ENCODE peak calls at places on chromosomes 5 and 9, in ten cellular contexts. One of them, this sample, is unnamed.

GRCh38 chr5:79236970-79237734 is 1.2 kb downstream of the JMY start:
- DNase-seq in iris pigment epithelial cell: peak
- DNase-seq in KBM-7: peak
- DNase-seq in progenitor cell of endocrine pancreas: peak
- DNase-seq in RWPE1: peak
- DNase-seq in stimulated activated CD8-positive, alpha-beta memory T cell treated with anti-CD3 and anti-CD28 coated beads, Interleukin-15, amount 100 ng/mL, for 24 hours: peak
- DNase-seq in Calu3: peak
- DNase-seq in fibroblast of pulmonary artery: peak
- DNase-seq in uterus: peak
- DNase-seq in fibroblast of lung: peak
- DNase-seq in this sample: peak

GRCh38 chr5:37807902-37808301 is 31.9 kb downstream of the GDNF start:
- DNase-seq in KBM-7: no peak
- DNase-seq in fibroblast of pulmonary artery: no peak
- DNase-seq in fibroblast of lung: no peak
- DNase-seq in progenitor cell of endocrine pancreas: no peak
- DNase-seq in iris pigment epithelial cell: no peak
- DNase-seq in RWPE1: no peak
- DNase-seq in Calu3: no peak
- DNase-seq in stimulated activated CD8-positive, alpha-beta memory T cell treated with anti-CD3 and anti-CD28 coated beads, Interleukin-15, amount 100 ng/mL, for 24 hours: no peak
- DNase-seq in uterus: no peak
- DNase-seq in this sample: no peak

GRCh38 chr9:137083418-137084004 is 3.3 kb upstream of the MAN1B1 start:
- DNase-seq in Calu3: peak
- DNase-seq in iris pigment epithelial cell: peak
- DNase-seq in RWPE1: peak
- DNase-seq in KBM-7: no peak
- DNase-seq in progenitor cell of endocrine pancreas: no peak
- DNase-seq in fibroblast of lung: peak
- DNase-seq in stimulated activated CD8-positive, alpha-beta memory T cell treated with anti-CD3 and anti-CD28 coated beads, Interleukin-15, amount 100 ng/mL, for 24 hours: no peak
- DNase-seq in uterus: peak
- DNase-seq in fibroblast of pulmonary artery: peak
- DNase-seq in this sample: no peak

GRCh38 chr5:134457801-134458200 is 46.1 kb upstream of the CDKN2AIPNL start:
- DNase-seq in fibroblast of lung: no peak
- DNase-seq in KBM-7: no peak
- DNase-seq in RWPE1: no peak
- DNase-seq in Calu3: no peak
- DNase-seq in uterus: no peak
- DNase-seq in fibroblast of pulmonary artery: no peak
- DNase-seq in iris pigment epithelial cell: no peak
- DNase-seq in progenitor cell of endocrine pancreas: no peak
- DNase-seq in stimulated activated CD8-positive, alpha-beta memory T cell treated with anti-CD3 and anti-CD28 coated beads, Interleukin-15, amount 100 ng/mL, for 24 hours: no peak
- DNase-seq in this sample: no peak

GRCh38 chr9:20649381-20649780 is 27.1 kb upstream of the MLLT3 start:
- DNase-seq in uterus: no peak
- DNase-seq in Calu3: no peak
- DNase-seq in fibroblast of pulmonary artery: peak
- DNase-seq in iris pigment epithelial cell: no peak
- DNase-seq in progenitor cell of endocrine pancreas: no peak
- DNase-seq in KBM-7: no peak
- DNase-seq in RWPE1: no peak
- DNase-seq in stimulated activated CD8-positive, alpha-beta memory T cell treated with anti-CD3 and anti-CD28 coated beads, Interleukin-15, amount 100 ng/mL, for 24 hours: no peak
- DNase-seq in fibroblast of lung: no peak
- DNase-seq in this sample: no peak

GRCh38 chr9:134422701-134423100 is 96.4 kb downstream of the RXRA start:
- DNase-seq in RWPE1: no peak
- DNase-seq in fibroblast of pulmonary artery: no peak
- DNase-seq in uterus: peak
- DNase-seq in KBM-7: no peak
- DNase-seq in stimulated activated CD8-positive, alpha-beta memory T cell treated with anti-CD3 and anti-CD28 coated beads, Interleukin-15, amount 100 ng/mL, for 24 hours: no peak
- DNase-seq in iris pigment epithelial cell: no peak
- DNase-seq in fibroblast of lung: no peak
- DNase-seq in progenitor cell of endocrine pancreas: no peak
- DNase-seq in Calu3: no peak
- DNase-seq in this sample: no peak

GRCh38 chr5:88287846-88288588 is 19.4 kb upstream of the TMEM161B start:
- DNase-seq in fibroblast of pulmonary artery: no peak
- DNase-seq in RWPE1: no peak
- DNase-seq in iris pigment epithelial cell: no peak
- DNase-seq in KBM-7: no peak
- DNase-seq in fibroblast of lung: no peak
- DNase-seq in progenitor cell of endocrine pancreas: no peak
- DNase-seq in uterus: no peak
- DNase-seq in stimulated activated CD8-positive, alpha-beta memory T cell treated with anti-CD3 and anti-CD28 coated beads, Interleukin-15, amount 100 ng/mL, for 24 hours: no peak
- DNase-seq in Calu3: no peak
- DNase-seq in this sample: no peak

GRCh38 chr5:72443883-72444282 is 63.3 kb downstream of the ZNF366 start:
- DNase-seq in Calu3: no peak
- DNase-seq in progenitor cell of endocrine pancreas: no peak
- DNase-seq in RWPE1: no peak
- DNase-seq in KBM-7: no peak
- DNase-seq in uterus: no peak
- DNase-seq in stimulated activated CD8-positive, alpha-beta memory T cell treated with anti-CD3 and anti-CD28 coated beads, Interleukin-15, amount 100 ng/mL, for 24 hours: no peak
- DNase-seq in fibroblast of pulmonary artery: no peak
- DNase-seq in iris pigment epithelial cell: no peak
- DNase-seq in fibroblast of lung: no peak
- DNase-seq in this sample: no peak

GRCh38 chr9:38423273-38423938 is 848 bp downstream of the IGFBPL1 start:
- DNase-seq in RWPE1: no peak
- DNase-seq in iris pigment epithelial cell: no peak
- DNase-seq in uterus: no peak
- DNase-seq in progenitor cell of endocrine pancreas: no peak
- DNase-seq in KBM-7: no peak
- DNase-seq in fibroblast of lung: no peak
- DNase-seq in Calu3: no peak
- DNase-seq in fibroblast of pulmonary artery: no peak
- DNase-seq in stimulated activated CD8-positive, alpha-beta memory T cell treated with anti-CD3 and anti-CD28 coated beads, Interleukin-15, amount 100 ng/mL, for 24 hours: no peak
- DNase-seq in this sample: no peak

GRCh38 chr5:102856374-102856748 is 101.3 kb downstream of the PAM start:
- DNase-seq in stimulated activated CD8-positive, alpha-beta memory T cell treated with anti-CD3 and anti-CD28 coated beads, Interleukin-15, amount 100 ng/mL, for 24 hours: no peak
- DNase-seq in iris pigment epithelial cell: peak
- DNase-seq in uterus: no peak
- DNase-seq in KBM-7: no peak
- DNase-seq in progenitor cell of endocrine pancreas: no peak
- DNase-seq in fibroblast of pulmonary artery: peak
- DNase-seq in RWPE1: peak
- DNase-seq in Calu3: no peak
- DNase-seq in fibroblast of lung: peak
- DNase-seq in this sample: no peak

GRCh38 chr5:100840769-100841168 is 62.3 kb downstream of the ST8SIA4 start:
- DNase-seq in progenitor cell of endocrine pancreas: no peak
- DNase-seq in Calu3: no peak
- DNase-seq in uterus: no peak
- DNase-seq in iris pigment epithelial cell: no peak
- DNase-seq in KBM-7: no peak
- DNase-seq in stimulated activated CD8-positive, alpha-beta memory T cell treated with anti-CD3 and anti-CD28 coated beads, Interleukin-15, amount 100 ng/mL, for 24 hours: no peak
- DNase-seq in fibroblast of lung: no peak
- DNase-seq in fibroblast of pulmonary artery: no peak
- DNase-seq in RWPE1: no peak
- DNase-seq in this sample: no peak

GRCh38 chr9:24096756-24097155 is 270.7 kb upstream of the ELAVL2 start:
- DNase-seq in KBM-7: peak
- DNase-seq in fibroblast of pulmonary artery: no peak
- DNase-seq in progenitor cell of endocrine pancreas: no peak
- DNase-seq in Calu3: no peak
- DNase-seq in iris pigment epithelial cell: no peak
- DNase-seq in uterus: no peak
- DNase-seq in RWPE1: no peak
- DNase-seq in fibroblast of lung: no peak
- DNase-seq in stimulated activated CD8-positive, alpha-beta memory T cell treated with anti-CD3 and anti-CD28 coated beads, Interleukin-15, amount 100 ng/mL, for 24 hours: no peak
- DNase-seq in this sample: no peak

GRCh38 chr9:128917151-128917849 is 3.5 kb upstream of the PHYHD1 start:
- DNase-seq in fibroblast of lung: peak
- DNase-seq in uterus: peak
- DNase-seq in RWPE1: peak
- DNase-seq in fibroblast of pulmonary artery: peak
- DNase-seq in progenitor cell of endocrine pancreas: no peak
- DNase-seq in Calu3: no peak
- DNase-seq in stimulated activated CD8-positive, alpha-beta memory T cell treated with anti-CD3 and anti-CD28 coated beads, Interleukin-15, amount 100 ng/mL, for 24 hours: no peak
- DNase-seq in iris pigment epithelial cell: peak
- DNase-seq in KBM-7: no peak
- DNase-seq in this sample: no peak

GRCh38 chr5:926416-927171 is 33.9 kb downstream of the TRIP13 start:
- DNase-seq in uterus: no peak
- DNase-seq in iris pigment epithelial cell: peak
- DNase-seq in RWPE1: peak
- DNase-seq in fibroblast of pulmonary artery: peak
- DNase-seq in fibroblast of lung: peak
- DNase-seq in Calu3: no peak
- DNase-seq in progenitor cell of endocrine pancreas: peak
- DNase-seq in KBM-7: no peak
- DNase-seq in stimulated activated CD8-positive, alpha-beta memory T cell treated with anti-CD3 and anti-CD28 coated beads, Interleukin-15, amount 100 ng/mL, for 24 hours: no peak
- DNase-seq in this sample: peak

GRCh38 chr5:142506756-142507155 is 179.1 kb downstream of the FGF1 start:
- DNase-seq in KBM-7: no peak
- DNase-seq in RWPE1: no peak
- DNase-seq in iris pigment epithelial cell: no peak
- DNase-seq in stimulated activated CD8-positive, alpha-beta memory T cell treated with anti-CD3 and anti-CD28 coated beads, Interleukin-15, amount 100 ng/mL, for 24 hours: no peak
- DNase-seq in fibroblast of pulmonary artery: peak
- DNase-seq in uterus: no peak
- DNase-seq in progenitor cell of endocrine pancreas: no peak
- DNase-seq in fibroblast of lung: peak
- DNase-seq in Calu3: no peak
- DNase-seq in this sample: no peak

GRCh38 chr9:108467653-108468324 is 388.0 kb downstream of the ACTL7B start:
- DNase-seq in fibroblast of pulmonary artery: peak
- DNase-seq in iris pigment epithelial cell: no peak
- DNase-seq in stimulated activated CD8-positive, alpha-beta memory T cell treated with anti-CD3 and anti-CD28 coated beads, Interleukin-15, amount 100 ng/mL, for 24 hours: no peak
- DNase-seq in RWPE1: no peak
- DNase-seq in fibroblast of lung: peak
- DNase-seq in Calu3: no peak
- DNase-seq in progenitor cell of endocrine pancreas: no peak
- DNase-seq in KBM-7: no peak
- DNase-seq in uterus: no peak
- DNase-seq in this sample: no peak

GRCh38 chr9:116733010-116733641 is 46.0 kb downstream of the TRIM32 start:
- DNase-seq in progenitor cell of endocrine pancreas: no peak
- DNase-seq in Calu3: no peak
- DNase-seq in fibroblast of lung: no peak
- DNase-seq in fibroblast of pulmonary artery: no peak
- DNase-seq in iris pigment epithelial cell: no peak
- DNase-seq in stimulated activated CD8-positive, alpha-beta memory T cell treated with anti-CD3 and anti-CD28 coated beads, Interleukin-15, amount 100 ng/mL, for 24 hours: no peak
- DNase-seq in uterus: no peak
- DNase-seq in KBM-7: no peak
- DNase-seq in RWPE1: no peak
- DNase-seq in this sample: no peak

GRCh38 chr5:63877961-63878360 is 84.3 kb downstream of the HTR1A start:
- DNase-seq in fibroblast of lung: no peak
- DNase-seq in fibroblast of pulmonary artery: no peak
- DNase-seq in RWPE1: no peak
- DNase-seq in KBM-7: no peak
- DNase-seq in uterus: no peak
- DNase-seq in iris pigment epithelial cell: no peak
- DNase-seq in stimulated activated CD8-positive, alpha-beta memory T cell treated with anti-CD3 and anti-CD28 coated beads, Interleukin-15, amount 100 ng/mL, for 24 hours: no peak
- DNase-seq in progenitor cell of endocrine pancreas: no peak
- DNase-seq in Calu3: no peak
- DNase-seq in this sample: no peak

GRCh38 chr5:76291305-76292077 is 111.6 kb upstream of the IQGAP2 start:
- DNase-seq in progenitor cell of endocrine pancreas: no peak
- DNase-seq in fibroblast of pulmonary artery: no peak
- DNase-seq in RWPE1: peak
- DNase-seq in KBM-7: no peak
- DNase-seq in uterus: no peak
- DNase-seq in stimulated activated CD8-positive, alpha-beta memory T cell treated with anti-CD3 and anti-CD28 coated beads, Interleukin-15, amount 100 ng/mL, for 24 hours: no peak
- DNase-seq in fibroblast of lung: no peak
- DNase-seq in Calu3: peak
- DNase-seq in iris pigment epithelial cell: no peak
- DNase-seq in this sample: no peak

GRCh38 chr5:122874179-122874875 is 28.9 kb downstream of the SNX24 start:
- DNase-seq in Calu3: no peak
- DNase-seq in fibroblast of lung: peak
- DNase-seq in progenitor cell of endocrine pancreas: no peak
- DNase-seq in RWPE1: no peak
- DNase-seq in uterus: no peak
- DNase-seq in fibroblast of pulmonary artery: no peak
- DNase-seq in KBM-7: no peak
- DNase-seq in stimulated activated CD8-positive, alpha-beta memory T cell treated with anti-CD3 and anti-CD28 coated beads, Interleukin-15, amount 100 ng/mL, for 24 hours: no peak
- DNase-seq in iris pigment epithelial cell: peak
- DNase-seq in this sample: no peak

GRCh38 chr5:81525690-81526089 is 131.8 kb upstream of the ACOT12 start:
- DNase-seq in iris pigment epithelial cell: peak
- DNase-seq in KBM-7: peak
- DNase-seq in fibroblast of pulmonary artery: peak
- DNase-seq in progenitor cell of endocrine pancreas: no peak
- DNase-seq in fibroblast of lung: peak
- DNase-seq in stimulated activated CD8-positive, alpha-beta memory T cell treated with anti-CD3 and anti-CD28 coated beads, Interleukin-15, amount 100 ng/mL, for 24 hours: no peak
- DNase-seq in uterus: no peak
- DNase-seq in Calu3: no peak
- DNase-seq in RWPE1: no peak
- DNase-seq in this sample: no peak

GRCh38 chr5:142183561-142183960 is 75.0 kb downstream of the NDFIP1 start:
- DNase-seq in Calu3: no peak
- DNase-seq in uterus: no peak
- DNase-seq in progenitor cell of endocrine pancreas: no peak
- DNase-seq in RWPE1: no peak
- DNase-seq in KBM-7: no peak
- DNase-seq in fibroblast of pulmonary artery: no peak
- DNase-seq in fibroblast of lung: no peak
- DNase-seq in stimulated activated CD8-positive, alpha-beta memory T cell treated with anti-CD3 and anti-CD28 coated beads, Interleukin-15, amount 100 ng/mL, for 24 hours: no peak
- DNase-seq in iris pigment epithelial cell: no peak
- DNase-seq in this sample: no peak

GRCh38 chr9:105979359-105979758 is 285.0 kb downstream of the TMEM38B start:
- DNase-seq in fibroblast of pulmonary artery: no peak
- DNase-seq in stimulated activated CD8-positive, alpha-beta memory T cell treated with anti-CD3 and anti-CD28 coated beads, Interleukin-15, amount 100 ng/mL, for 24 hours: no peak
- DNase-seq in KBM-7: no peak
- DNase-seq in fibroblast of lung: no peak
- DNase-seq in iris pigment epithelial cell: no peak
- DNase-seq in uterus: no peak
- DNase-seq in progenitor cell of endocrine pancreas: no peak
- DNase-seq in RWPE1: no peak
- DNase-seq in Calu3: no peak
- DNase-seq in this sample: no peak

GRCh38 chr5:132475531-132475930 is 15.0 kb downstream of the IRF1 start:
- DNase-seq in RWPE1: no peak
- DNase-seq in stimulated activated CD8-positive, alpha-beta memory T cell treated with anti-CD3 and anti-CD28 coated beads, Interleukin-15, amount 100 ng/mL, for 24 hours: no peak
- DNase-seq in iris pigment epithelial cell: no peak
- DNase-seq in progenitor cell of endocrine pancreas: no peak
- DNase-seq in fibroblast of pulmonary artery: no peak
- DNase-seq in fibroblast of lung: no peak
- DNase-seq in Calu3: no peak
- DNase-seq in uterus: no peak
- DNase-seq in KBM-7: no peak
- DNase-seq in this sample: no peak

GRCh38 chr9:129414377-129415021 is 206.4 kb downstream of the C9orf50 start:
- DNase-seq in Calu3: no peak
- DNase-seq in stimulated activated CD8-positive, alpha-beta memory T cell treated with anti-CD3 and anti-CD28 coated beads, Interleukin-15, amount 100 ng/mL, for 24 hours: no peak
- DNase-seq in uterus: peak
- DNase-seq in progenitor cell of endocrine pancreas: peak
- DNase-seq in RWPE1: no peak
- DNase-seq in iris pigment epithelial cell: peak
- DNase-seq in fibroblast of lung: peak
- DNase-seq in fibroblast of pulmonary artery: peak
- DNase-seq in KBM-7: peak
- DNase-seq in this sample: peak

GRCh38 chr5:53677632-53678031 is 117.2 kb downstream of the NDUFS4 start:
- DNase-seq in uterus: no peak
- DNase-seq in Calu3: no peak
- DNase-seq in fibroblast of pulmonary artery: no peak
- DNase-seq in KBM-7: no peak
- DNase-seq in progenitor cell of endocrine pancreas: no peak
- DNase-seq in RWPE1: no peak
- DNase-seq in stimulated activated CD8-positive, alpha-beta memory T cell treated with anti-CD3 and anti-CD28 coated beads, Interleukin-15, amount 100 ng/mL, for 24 hours: no peak
- DNase-seq in fibroblast of lung: no peak
- DNase-seq in iris pigment epithelial cell: no peak
- DNase-seq in this sample: no peak

GRCh38 chr9:96071245-96072124 is 196.0 kb downstream of the ERCC6L2 start:
- DNase-seq in uterus: no peak
- DNase-seq in RWPE1: peak
- DNase-seq in Calu3: peak
- DNase-seq in iris pigment epithelial cell: peak
- DNase-seq in fibroblast of lung: peak
- DNase-seq in stimulated activated CD8-positive, alpha-beta memory T cell treated with anti-CD3 and anti-CD28 coated beads, Interleukin-15, amount 100 ng/mL, for 24 hours: no peak
- DNase-seq in KBM-7: no peak
- DNase-seq in fibroblast of pulmonary artery: peak
- DNase-seq in progenitor cell of endocrine pancreas: no peak
- DNase-seq in this sample: no peak

GRCh38 chr5:90135979-90136378 is 273.6 kb downstream of the CETN3 start:
- DNase-seq in iris pigment epithelial cell: no peak
- DNase-seq in stimulated activated CD8-positive, alpha-beta memory T cell treated with anti-CD3 and anti-CD28 coated beads, Interleukin-15, amount 100 ng/mL, for 24 hours: no peak
- DNase-seq in uterus: no peak
- DNase-seq in RWPE1: no peak
- DNase-seq in progenitor cell of endocrine pancreas: no peak
- DNase-seq in Calu3: peak
- DNase-seq in fibroblast of lung: no peak
- DNase-seq in KBM-7: no peak
- DNase-seq in fibroblast of pulmonary artery: no peak
- DNase-seq in this sample: peak

This sample was measured in nephron progenitor cell.